ENCODE peak calls at places on chromosome 3, in four cellular contexts. U is AG04450, R is body of pancreas, S is heart right ventricle. I is an unnamed sample.
A peak's percentile ranks its signal among the peaks of the same experiment; 100 is the strongest.

GRCh38 chr3:158205994-158206393 is 96.1 kb downstream of the RSRC1 start:
- DNase-seq in U (no peak), R (no peak), S (no peak), I (no peak)

GRCh38 chr3:187777331-187778046 is 32.2 kb upstream of the BCL6 start:
- DNase-seq in U (no peak), R (no peak), S (no peak), I (peak; percentile 70)

GRCh38 chr3:135753506-135753905 is 212.0 kb upstream of the PPP2R3A start:
- DNase-seq in U (no peak), R (no peak), S (no peak), I (no peak)

GRCh38 chr3:131795382-131796085 is 239.3 kb downstream of the CPNE4 start:
- DNase-seq in U (no peak), R (no peak), S (no peak), I (no peak)

GRCh38 chr3:151979914-151980313 is 106.5 kb downstream of the SUCNR1 start:
- DNase-seq in U (no peak), R (no peak), S (no peak), I (no peak)

GRCh38 chr3:126692858-126693257 is 11.2 kb upstream of the CHCHD6 start:
- DNase-seq in U (no peak), R (no peak), S (no peak), I (no peak)

GRCh38 chr3:101279162-101279561 is 41.2 kb downstream of the IMPG2 start:
- DNase-seq in U (no peak), R (no peak), S (no peak), I (peak; percentile 63)

GRCh38 chr3:17478673-17479072 is 263.8 kb downstream of the TBC1D5 start:
- DNase-seq in U (peak; percentile 60), R (no peak), S (no peak), I (peak; percentile 60)

GRCh38 chr3:50525987-50526386 is 22.6 kb upstream of the CACNA2D2 start:
- DNase-seq in U (no peak), R (no peak), S (no peak), I (no peak)

GRCh38 chr3:70803317-70803716 is 490.9 kb upstream of the MDFIC2 start:
- DNase-seq in U (no peak), R (no peak), S (no peak), I (no peak)

GRCh38 chr3:127000128-127000527 is 17.2 kb downstream of the PLXNA1 start:
- DNase-seq in U (no peak), R (no peak), S (no peak), I (no peak)

GRCh38 chr3:13245579-13245978 is 172.3 kb upstream of the IQSEC1 start:
- DNase-seq in U (no peak), R (no peak), S (no peak), I (no peak)

GRCh38 chr3:169512991-169513390 is 150.5 kb downstream of the MECOM start:
- DNase-seq in U (no peak), R (no peak), S (no peak), I (no peak)

GRCh38 chr3:156240642-156241041 is 120.3 kb downstream of the KCNAB1 start:
- DNase-seq in U (no peak), R (no peak), S (no peak), I (no peak)

GRCh38 chr3:130725746-130726145 is 20.9 kb downstream of the PIK3R4 start:
- DNase-seq in U (no peak), R (no peak), S (no peak), I (no peak)

GRCh38 chr3:155317211-155317610 is 23.7 kb upstream of the STRIT1 start:
- DNase-seq in U (no peak), R (no peak), S (no peak), I (no peak)

GRCh38 chr3:148757238-148757930 is 59.7 kb downstream of the AGTR1 start:
- DNase-seq in U (peak; percentile 16), R (no peak), S (no peak), I (no peak)

GRCh38 chr3:143973352-143974021 is 1.9 kb downstream of the DIPK2A start:
- DNase-seq in U (no peak), R (no peak), S (no peak), I (peak; percentile 63)

GRCh38 chr3:186094696-186095095 is 14.2 kb downstream of the ETV5 start:
- DNase-seq in U (no peak), R (no peak), S (no peak), I (no peak)

GRCh38 chr3:4926892-4927291 is 52.3 kb upstream of the BHLHE40 start:
- DNase-seq in U (no peak), R (no peak), S (no peak), I (no peak)

GRCh38 chr3:4935347-4935746 is 43.9 kb upstream of the BHLHE40 start:
- DNase-seq in U (no peak), R (no peak), S (no peak), I (peak; percentile 32)

GRCh38 chr3:4928277-4928789 is 50.9 kb upstream of the BHLHE40 start:
- DNase-seq in U (no peak), R (no peak), S (no peak), I (no peak)

GRCh38 chr3:4934050-4934449 is 45.2 kb upstream of the BHLHE40 start:
- DNase-seq in U (no peak), R (no peak), S (no peak), I (no peak)

GRCh38 chr3:4930501-4930900 is 48.7 kb upstream of the BHLHE40 start:
- DNase-seq in U (no peak), R (no peak), S (no peak), I (no peak)
- TF ChIP-seq CTCF in U (no peak), R (no peak), S (no peak), I (peak; percentile 21)

DNA sequence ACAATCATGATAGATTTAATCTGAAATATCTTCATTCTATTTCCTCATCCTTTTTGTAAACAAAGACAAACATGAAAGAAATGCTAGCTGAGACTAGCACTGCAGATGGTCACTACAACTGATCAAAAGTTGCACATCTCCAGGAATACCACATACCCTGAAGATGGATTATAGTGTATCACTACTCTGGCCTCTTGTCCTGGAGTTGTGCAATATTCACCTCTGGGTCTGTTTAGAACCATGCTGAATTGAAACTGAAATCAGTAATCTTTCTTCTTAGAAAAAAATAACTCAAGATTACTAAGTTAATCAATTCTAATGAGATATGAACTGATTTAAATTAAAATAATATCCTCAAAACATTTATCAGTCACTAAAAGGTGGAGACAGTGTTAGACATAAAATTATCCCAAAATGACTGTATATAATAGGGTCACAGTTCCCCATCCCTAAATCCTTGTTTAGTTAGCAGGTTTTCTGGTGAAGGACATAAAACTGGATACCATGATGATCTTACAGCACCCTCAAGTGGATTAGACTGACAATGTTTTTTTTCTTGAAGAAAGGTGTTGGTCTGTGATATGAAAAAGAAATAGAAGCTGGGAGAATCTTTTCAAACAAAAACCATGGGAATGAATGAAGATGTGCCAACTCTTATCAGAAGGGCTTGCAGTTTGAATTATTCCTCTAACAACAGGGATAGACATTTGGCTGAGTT is 7.2 kb upstream of the TTC14 start:
- DNase-seq in U (peak; percentile 37), R (no peak), S (no peak), I (peak; percentile 40)
- H3K27me3 ChIP-seq in U (no peaks in the 10 kb centered on the region), R (no peaks in the 10 kb centered on the region), S (peaks cover 14% of the 10 kb centered on the region), I (no peaks in the 10 kb centered on the region)

GRCh38 chr3:86702381-86702958 is 288.5 kb downstream of the VGLL3 start:
- DNase-seq in U (no peak), R (no peak), S (no peak), I (no peak)
- TF ChIP-seq CTCF in U (peak; percentile 60), R (peak; percentile 12), S (peak; percentile 23), I (peak; percentile 68)

GRCh38 chr3:108006901-108007331 is 83.9 kb downstream of the CD47 start:
- DNase-seq in U (no peak), R (no peak), S (no peak), I (no peak)

GRCh38 chr3:108001457-108001856 is 89.4 kb downstream of the CD47 start:
- DNase-seq in U (no peak), R (no peak), S (no peak), I (peak; percentile 80)

GRCh38 chr3:108008106-108008505 is 82.7 kb downstream of the CD47 start:
- DNase-seq in U (no peak), R (no peak), S (no peak), I (no peak)

GRCh38 chr3:108006077-108006675 is 84.7 kb downstream of the CD47 start:
- DNase-seq in U (no peak), R (peak; percentile 49), S (peak; percentile 28), I (peak; percentile 98)

GRCh38 chr3:108004647-108005046 is 86.2 kb downstream of the CD47 start:
- DNase-seq in U (no peak), R (no peak), S (no peak), I (no peak)
- H3K27me3 ChIP-seq in U (peaks cover 10% of the 10 kb centered on the region), R (no peaks in the 10 kb centered on the region), S (no peaks in the 10 kb centered on the region), I (no peaks in the 10 kb centered on the region)

DNA sequence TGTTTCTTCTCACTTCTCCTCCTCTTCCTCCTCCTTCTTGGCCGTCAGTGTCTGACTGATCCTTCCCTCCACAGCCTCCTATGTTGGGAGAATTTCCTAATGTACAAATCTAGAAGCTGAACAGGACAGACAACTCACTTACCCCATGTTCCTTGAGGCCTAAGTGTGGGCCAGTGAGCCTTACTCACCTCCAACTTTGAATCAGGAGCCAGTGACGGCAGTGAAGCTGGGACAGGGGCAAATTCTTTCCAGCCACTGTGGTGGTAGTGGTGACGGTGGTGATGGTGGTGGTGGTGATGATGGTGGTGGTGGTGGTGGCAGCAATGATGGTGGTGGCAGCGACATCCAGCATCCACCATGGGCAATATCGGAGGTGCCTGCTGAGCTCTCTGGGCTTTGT is 166.3 kb downstream of the FAM43A start:
- DNase-seq in U (no peak), R (no peak), S (no peak), I (no peak)
- TF ChIP-seq CTCF in U (no peak), R (no peak), S (no peak), I (no peak)

GRCh38 chr3:10935846-10936631 is 56.5 kb upstream of the SLC6A1 start:
- DNase-seq in U (no peak), R (no peak), S (no peak), I (peak; percentile 40)
- H3K27me3 ChIP-seq in U (peaks cover 25% of the 10 kb centered on the region), R (peaks cover 4% of the 10 kb centered on the region), S (peaks cover 34% of the 10 kb centered on the region), I (no peaks in the 10 kb centered on the region)

DNA sequence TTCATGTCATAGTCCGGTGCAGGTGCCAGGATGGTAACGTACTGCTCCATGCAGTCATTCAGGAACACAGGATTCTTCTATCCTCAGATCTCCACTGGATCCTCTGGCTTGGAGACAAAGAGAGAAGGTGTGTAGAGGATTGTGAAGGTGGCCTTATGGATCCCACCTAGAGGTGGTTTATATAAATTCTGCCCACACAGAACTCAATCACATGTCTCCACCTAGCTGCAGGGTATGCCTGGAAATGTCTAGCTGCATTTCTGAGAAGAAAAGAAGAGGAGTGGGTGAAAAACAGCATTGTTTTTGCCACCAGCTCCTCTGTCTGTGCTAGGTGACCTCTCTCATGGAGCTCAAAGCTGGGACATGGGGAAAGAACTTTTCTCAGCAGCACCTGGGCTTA is 478.7 kb downstream of the PDCD6IP start:
- DNase-seq in U (no peak), R (no peak), S (no peak), I (no peak)
- TF ChIP-seq CTCF in U (no peak), R (no peak), S (no peak), I (no peak)

GRCh38 chr3:176566757-176567156 is 630.5 kb downstream of the TBL1XR1 start:
- DNase-seq in U (no peak), R (no peak), S (no peak), I (no peak)
- H3K27me3 ChIP-seq in U (no peaks in the 10 kb centered on the region), R (no peaks in the 10 kb centered on the region), S (no peaks in the 10 kb centered on the region), I (no peaks in the 10 kb centered on the region)

I was measured in foreskin keratinocyte.